ENCODE peak calls at places on chromosomes 16 and 17, in four cellular contexts. One of them, this sample, is unnamed.
A peak's percentile ranks its signal among the peaks of the same experiment; 100 is the strongest.

GRCh38 chr16:22029632-22030031 is 21.7 kb downstream of the MOSMO start:
- DNase-seq in H1: no peak
- DNase-seq in K562: no peak
- DNase-seq in GM12878: no peak
- DNase-seq in this sample: no peak

GRCh38 chr16:47887496-47887895 is 268.3 kb downstream of the ABCC12 start:
- DNase-seq in H1: no peak
- DNase-seq in K562: no peak
- DNase-seq in GM12878: no peak
- DNase-seq in this sample: no peak

GRCh38 chr17:29042679-29043538 is at the start of gene PIPOX:
- DNase-seq in H1: peak; percentile 81
- DNase-seq in K562: no peak
- DNase-seq in GM12878: peak; percentile 30
- DNase-seq in this sample: no peak

GRCh38 chr16:47063011-47063724 is 80.6 kb downstream of the NETO2 start:
- DNase-seq in H1: no peak
- DNase-seq in K562: no peak
- DNase-seq in GM12878: no peak
- DNase-seq in this sample: no peak

GRCh38 chr16:75260856-75261589 is 9.6 kb upstream of the BCAR1 start:
- DNase-seq in H1: no peak
- DNase-seq in K562: no peak
- DNase-seq in GM12878: no peak
- DNase-seq in this sample: no peak

GRCh38 chr17:61385091-61385868 is 14.4 kb upstream of the TBX2 start:
- DNase-seq in H1: no peak
- DNase-seq in K562: no peak
- DNase-seq in GM12878: no peak
- DNase-seq in this sample: no peak

GRCh38 chr16:48383877-48384304 is 1.3 kb downstream of the SIAH1 start:
- DNase-seq in H1: no peak
- DNase-seq in K562: no peak
- DNase-seq in GM12878: no peak
- DNase-seq in this sample: no peak

GRCh38 chr16:56736476-56736875 is 6.5 kb downstream of the NUP93 start:
- DNase-seq in H1: no peak
- DNase-seq in K562: no peak
- DNase-seq in GM12878: no peak
- DNase-seq in this sample: no peak

GRCh38 chr16:61148930-61149329 is 887.3 kb downstream of the CDH8 start:
- DNase-seq in H1: no peak
- DNase-seq in K562: no peak
- DNase-seq in GM12878: no peak
- DNase-seq in this sample: no peak

GRCh38 chr17:82372063-82372590 is 562 bp downstream of the UTS2R start:
- DNase-seq in H1: no peak
- DNase-seq in K562: no peak
- DNase-seq in GM12878: no peak
- DNase-seq in this sample: no peak

GRCh38 chr17:82383411-82383810 is 11.8 kb downstream of the UTS2R start:
- DNase-seq in H1: no peak
- DNase-seq in K562: no peak
- DNase-seq in GM12878: no peak
- DNase-seq in this sample: no peak

GRCh38 chr16:3909791-3910583 is 29.5 kb upstream of the CREBBP start:
- DNase-seq in H1: no peak
- DNase-seq in K562: no peak
- DNase-seq in GM12878: no peak
- DNase-seq in this sample: no peak

GRCh38 chr16:9091867-9092281 is 430 bp downstream of the HAPSTR1 start:
- DNase-seq in H1: peak; percentile 61
- DNase-seq in K562: no peak
- DNase-seq in GM12878: no peak
- DNase-seq in this sample: no peak

GRCh38 chr17:41536741-41537613 is 8.9 kb upstream of the KRT19 start:
- DNase-seq in H1: no peak
- DNase-seq in K562: no peak
- DNase-seq in GM12878: no peak
- DNase-seq in this sample: no peak

GRCh38 chr17:41537614-41537954 is 9.5 kb upstream of the KRT19 start:
- DNase-seq in H1: no peak
- DNase-seq in K562: no peak
- DNase-seq in GM12878: no peak
- DNase-seq in this sample: no peak

GRCh38 chr17:41538565-41538991 is 10.5 kb upstream of the KRT19 start:
- DNase-seq in H1: no peak
- DNase-seq in K562: no peak
- DNase-seq in GM12878: no peak
- DNase-seq in this sample: no peak

GRCh38 chr17:41539071-41539492 is 11.0 kb upstream of the KRT19 start:
- DNase-seq in H1: no peak
- DNase-seq in K562: no peak
- DNase-seq in GM12878: no peak
- DNase-seq in this sample: no peak

DNA sequence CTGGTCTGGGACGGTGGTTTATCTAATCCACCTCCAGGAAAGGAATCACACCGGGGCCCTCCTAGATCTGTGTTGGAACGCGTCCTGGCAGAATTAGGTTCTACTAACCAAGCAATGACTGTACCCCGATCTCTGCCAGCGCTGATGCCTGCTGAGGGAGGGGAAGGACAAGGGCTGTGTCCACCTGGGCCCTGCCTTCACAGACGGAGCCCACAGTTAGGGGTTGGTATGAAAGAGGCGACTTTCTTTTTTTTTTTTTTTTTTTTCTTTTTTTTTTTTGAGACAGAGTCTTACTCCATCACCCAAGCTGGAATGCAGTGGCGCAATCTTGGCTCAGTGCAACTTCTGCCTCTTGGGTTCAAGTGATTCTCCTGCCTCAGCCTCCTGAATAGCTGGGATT is 9.9 kb upstream of the KRT19 start:
- DNase-seq in H1: no peak
- DNase-seq in K562: no peak
- DNase-seq in GM12878: no peak
- DNase-seq in this sample: no peak
- TF ChIP-seq EGR1 in H1: no peak
- TF ChIP-seq EGR1 in K562: no peak
- TF ChIP-seq EGR1 in GM12878: no peak
- TF ChIP-seq EGR1 in this sample: no peak

DNA sequence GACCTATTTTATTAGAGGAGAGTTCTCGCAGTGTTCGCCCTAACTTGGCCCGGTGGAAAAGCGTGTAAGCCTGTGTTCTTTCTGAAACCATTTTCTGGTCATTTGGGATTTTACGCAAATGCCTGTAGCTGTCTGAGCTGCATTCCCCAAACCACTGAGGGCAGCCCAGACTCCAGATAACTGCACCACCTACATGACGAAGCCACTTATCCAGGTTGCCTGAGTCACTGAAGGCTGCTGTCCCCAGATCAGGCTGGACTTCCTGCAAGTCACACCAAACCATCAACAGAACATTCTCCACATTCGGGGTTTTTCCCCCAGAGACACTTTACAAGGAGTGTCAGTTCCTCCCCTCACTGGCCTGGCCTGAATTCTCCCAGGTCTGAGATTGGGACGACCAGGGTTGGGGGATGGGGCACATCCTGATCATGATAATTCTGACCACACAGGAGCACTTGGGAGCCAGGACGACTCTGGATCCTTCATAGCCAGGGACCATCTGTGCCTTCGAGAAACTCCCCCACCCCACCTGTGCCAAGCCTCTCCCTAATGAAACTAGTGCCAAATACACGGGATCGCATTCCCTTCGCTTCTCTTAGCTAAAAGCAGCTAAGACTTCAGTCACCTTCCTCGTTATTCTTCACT is 2.3 kb downstream of the RPRML start:
- DNase-seq in H1: no peak
- DNase-seq in K562: peak; percentile 44
- DNase-seq in GM12878: no peak
- DNase-seq in this sample: no peak
- TF ChIP-seq CEBPB in H1: no peak
- TF ChIP-seq CEBPB in K562: peak; percentile 48
- TF ChIP-seq CEBPB in GM12878: no peak
- TF ChIP-seq CEBPB in this sample: no peak

DNA sequence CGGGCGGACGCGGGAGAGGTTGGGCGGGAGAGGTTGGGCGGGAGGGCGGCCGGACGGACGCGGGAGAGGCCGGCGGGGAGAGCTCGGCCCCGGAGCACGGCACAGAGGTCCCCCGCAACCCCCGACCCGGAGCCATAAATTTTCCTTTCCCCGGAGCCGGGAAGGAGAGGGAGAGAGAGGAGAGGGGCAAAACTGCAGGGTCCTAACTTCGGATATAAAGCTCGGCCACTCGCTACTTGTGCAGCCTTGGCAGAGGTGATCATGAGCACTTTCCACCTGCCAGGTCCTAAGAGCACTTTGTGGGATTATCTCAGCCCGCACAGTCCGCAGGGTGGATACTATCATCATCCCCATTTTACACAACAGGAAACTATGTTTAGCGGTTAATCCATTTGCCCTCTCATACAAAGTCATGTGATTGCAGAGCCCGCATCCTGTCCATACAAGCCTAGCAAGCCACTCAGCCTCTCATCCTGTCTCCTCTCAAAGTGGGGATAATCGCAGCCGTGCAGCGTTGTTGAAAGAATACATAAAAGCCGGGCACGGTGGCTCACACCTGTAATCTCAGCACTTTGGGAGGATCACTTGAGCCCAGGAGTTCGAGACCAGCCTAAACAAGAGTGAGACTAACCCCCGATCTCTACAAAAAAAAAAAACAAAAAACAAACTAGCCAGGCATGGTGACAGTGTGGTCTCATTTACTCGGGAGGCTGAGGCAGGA is 780 bp upstream of the DCAKD start:
- DNase-seq in H1: peak; percentile 73
- DNase-seq in K562: peak; percentile 76
- DNase-seq in GM12878: no peak
- DNase-seq in this sample: no peak
- TF ChIP-seq EGR1 in H1: no peak
- TF ChIP-seq EGR1 in K562: no peak
- TF ChIP-seq EGR1 in GM12878: no peak
- TF ChIP-seq EGR1 in this sample: no peak

GRCh38 chr16:49836218-49836617 is 19.7 kb downstream of the ZNF423 start:
- DNase-seq in H1: no peak
- DNase-seq in K562: no peak
- DNase-seq in GM12878: no peak
- DNase-seq in this sample: no peak

GRCh38 chr16:49835116-49835880 is 20.6 kb downstream of the ZNF423 start:
- DNase-seq in H1: no peak
- DNase-seq in K562: no peak
- DNase-seq in GM12878: no peak
- DNase-seq in this sample: no peak

GRCh38 chr16:49833796-49834195 is 22.1 kb downstream of the ZNF423 start:
- DNase-seq in H1: no peak
- DNase-seq in K562: no peak
- DNase-seq in GM12878: no peak
- DNase-seq in this sample: no peak

GRCh38 chr16:49833055-49833454 is 22.9 kb downstream of the ZNF423 start:
- DNase-seq in H1: no peak
- DNase-seq in K562: no peak
- DNase-seq in GM12878: no peak
- DNase-seq in this sample: no peak

GRCh38 chr16:49834496-49835009 is 21.4 kb downstream of the ZNF423 start:
- DNase-seq in H1: peak; percentile 72
- DNase-seq in K562: no peak
- DNase-seq in GM12878: no peak
- DNase-seq in this sample: no peak
- TF ChIP-seq CEBPB in H1: no peak
- TF ChIP-seq CEBPB in K562: no peak
- TF ChIP-seq CEBPB in GM12878: no peak
- TF ChIP-seq CEBPB in this sample: no peak